ENCODE peak calls at places on chromosomes 13 and 19, in five cellular contexts. H, I, W, Q and V are unnamed samples.

GRCh38 chr13:99145461-99145860 is 55.2 kb upstream of the UBAC2 start:
- DNase-seq in H (no peak), I (no peak), W (no peak), Q (no peak), V (no peak)

GRCh38 chr13:30866692-30867669 is 39.1 kb upstream of the MEDAG start:
- DNase-seq in H (no peak), I (no peak), W (no peak), Q (peak; percentile 50), V (no peak)

GRCh38 chr19:7902796-7903243 is 857 bp upstream of the MAP2K7 start:
- DNase-seq in H (peak; percentile 29), I (no peak), W (no peak), Q (no peak), V (no peak)

GRCh38 chr19:33032218-33032781 is 32.4 kb downstream of the RHPN2 start:
- DNase-seq in H (peak; percentile 70), I (no peak), W (no peak), Q (no peak), V (no peak)

GRCh38 chr19:55197531-55197930 is 11.8 kb downstream of the PTPRH start:
- DNase-seq in H (no peak), I (no peak), W (no peak), Q (no peak), V (no peak)

GRCh38 chr13:79811170-79811569 is 330.2 kb downstream of the NDFIP2 start:
- DNase-seq in H (no peak), I (no peak), W (no peak), Q (no peak), V (no peak)

GRCh38 chr13:93554514-93554913 is 327.9 kb downstream of the GPC6 start:
- DNase-seq in H (no peak), I (no peak), W (no peak), Q (no peak), V (no peak)

GRCh38 chr13:21813844-21814243 is 143.0 kb downstream of the FGF9 start:
- DNase-seq in H (no peak), I (no peak), W (no peak), Q (no peak), V (no peak)

GRCh38 chr13:43760257-43760656 is 26.5 kb downstream of the ENOX1 start:
- DNase-seq in H (no peak), I (no peak), W (no peak), Q (no peak), V (no peak)

GRCh38 chr13:43268632-43269031 is 245.2 kb downstream of the DNAJC15 start:
- DNase-seq in H (no peak), I (no peak), W (no peak), Q (no peak), V (no peak)

GRCh38 chr19:41923045-41923788 is 5.0 kb downstream of the ERFL start:
- DNase-seq in H (no peak), I (no peak), W (no peak), Q (no peak), V (no peak)

GRCh38 chr19:34881982-34882381 is 44.7 kb upstream of the ZNF30 start:
- DNase-seq in H (no peak), I (no peak), W (no peak), Q (no peak), V (no peak)

GRCh38 chr13:21849323-21849722 is 178.4 kb downstream of the FGF9 start:
- DNase-seq in H (no peak), I (no peak), W (no peak), Q (no peak), V (no peak)

GRCh38 chr19:17560205-17560595 is 4.8 kb downstream of the COLGALT1 start:
- DNase-seq in H (no peak), I (no peak), W (peak; percentile 44), Q (no peak), V (peak; percentile 31)

GRCh38 chr13:20161275-20161950 is 561 bp upstream of the GJA3 start:
- DNase-seq in H (peak; percentile 39), I (peak; percentile 68), W (no peak), Q (no peak), V (peak; percentile 50)

GRCh38 chr19:4301590-4302237 is 475 bp downstream of the TMIGD2 start:
- DNase-seq in H (no peak), I (no peak), W (no peak), Q (no peak), V (no peak)

GRCh38 chr19:4300589-4300988 is 1.6 kb downstream of the TMIGD2 start:
- DNase-seq in H (no peak), I (no peak), W (no peak), Q (no peak), V (no peak)

GRCh38 chr19:4298772-4299550 is 3.2 kb downstream of the TMIGD2 start:
- DNase-seq in H (no peak), I (no peak), W (no peak), Q (no peak), V (no peak)

GRCh38 chr19:4295972-4296771 is 6.0 kb downstream of the TMIGD2 start:
- DNase-seq in H (peak; percentile 22), I (no peak), W (no peak), Q (no peak), V (no peak)

DNA sequence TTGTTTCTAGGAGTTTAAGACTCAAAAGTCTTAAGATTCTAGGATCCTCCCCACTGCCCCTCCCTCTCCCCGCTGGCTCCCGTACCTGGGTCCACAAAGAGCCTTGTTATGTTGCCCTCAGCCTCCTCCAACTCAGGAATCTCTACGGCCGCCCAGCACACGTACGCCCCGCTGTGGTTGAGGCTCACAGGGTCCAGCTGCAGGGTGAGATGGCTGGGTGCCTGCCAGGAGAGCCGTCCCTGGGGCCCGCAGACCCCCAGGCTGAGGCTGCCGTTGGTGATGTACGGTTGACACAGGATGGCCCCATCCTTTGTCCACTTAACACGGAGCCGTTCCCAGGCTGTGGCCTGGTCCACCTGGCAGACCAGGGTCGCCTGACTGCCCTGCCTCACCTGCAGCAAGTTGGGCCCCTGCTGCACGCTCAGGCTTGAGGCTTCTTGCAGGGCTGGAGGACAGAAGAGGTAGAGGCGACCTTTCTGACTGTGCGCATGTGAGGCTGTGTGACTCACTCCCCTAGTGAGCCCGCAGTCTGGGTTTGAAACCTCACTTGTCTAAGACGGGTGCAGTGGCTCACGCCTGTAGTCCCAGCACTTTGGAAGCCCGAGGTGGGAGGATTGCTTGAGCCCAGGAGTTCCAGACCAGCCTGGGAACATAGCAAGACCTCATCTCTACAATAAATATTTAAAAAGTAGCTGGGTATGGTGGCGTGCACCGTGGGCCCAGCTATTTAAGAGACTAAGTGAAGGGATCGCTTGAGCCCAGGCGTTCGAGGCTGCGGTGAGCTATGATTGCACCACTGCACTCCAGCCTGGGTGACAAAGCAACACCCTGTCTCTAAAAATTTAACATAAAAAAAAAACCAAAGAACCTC is 4.1 kb downstream of the TMIGD2 start:
- DNase-seq in H (no peak), I (no peak), W (no peak), Q (no peak), V (no peak)
- H3K36me3 ChIP-seq in H (no peaks in the 10 kb centered on the region), I (no peaks in the 10 kb centered on the region), W (no peaks in the 10 kb centered on the region), Q (no peaks in the 10 kb centered on the region), V (no peaks in the 10 kb centered on the region)

GRCh38 chr13:32639502-32640105 is 53.4 kb downstream of the PDS5B start:
- DNase-seq in H (peak; percentile 57), I (peak; percentile 49), W (no peak), Q (peak; percentile 80), V (no peak)
- H3K4me3 ChIP-seq in H (no peak overlapping the region), I (no peak overlapping the region), W (no peak overlapping the region), Q (no peak overlapping the region), V (no peak overlapping the region)

GRCh38 chr19:1013218-1013617 is 7.7 kb downstream of the TMEM259 start:
- DNase-seq in H (no peak), I (no peak), W (no peak), Q (no peak), V (no peak)
- H3K36me3 ChIP-seq in H (peaks cover 30% of the 10 kb centered on the region), I (no peaks in the 10 kb centered on the region), W (peaks cover 26% of the 10 kb centered on the region), Q (peaks cover 65% of the 10 kb centered on the region), V (no peaks in the 10 kb centered on the region)

GRCh38 chr19:4120531-4120930 is 3.4 kb downstream of the MAP2K2 start:
- DNase-seq in H (no peak), I (no peak), W (no peak), Q (no peak), V (no peak)

GRCh38 chr19:4121815-4122214 is 2.1 kb downstream of the MAP2K2 start:
- DNase-seq in H (no peak), I (no peak), W (no peak), Q (no peak), V (no peak)

GRCh38 chr19:4122480-4122879 is 1.4 kb downstream of the MAP2K2 start:
- DNase-seq in H (no peak), I (no peak), W (no peak), Q (no peak), V (no peak)

GRCh38 chr19:4119763-4120162 is 4.2 kb downstream of the MAP2K2 start:
- DNase-seq in H (no peak), I (no peak), W (no peak), Q (no peak), V (no peak)

DNA sequence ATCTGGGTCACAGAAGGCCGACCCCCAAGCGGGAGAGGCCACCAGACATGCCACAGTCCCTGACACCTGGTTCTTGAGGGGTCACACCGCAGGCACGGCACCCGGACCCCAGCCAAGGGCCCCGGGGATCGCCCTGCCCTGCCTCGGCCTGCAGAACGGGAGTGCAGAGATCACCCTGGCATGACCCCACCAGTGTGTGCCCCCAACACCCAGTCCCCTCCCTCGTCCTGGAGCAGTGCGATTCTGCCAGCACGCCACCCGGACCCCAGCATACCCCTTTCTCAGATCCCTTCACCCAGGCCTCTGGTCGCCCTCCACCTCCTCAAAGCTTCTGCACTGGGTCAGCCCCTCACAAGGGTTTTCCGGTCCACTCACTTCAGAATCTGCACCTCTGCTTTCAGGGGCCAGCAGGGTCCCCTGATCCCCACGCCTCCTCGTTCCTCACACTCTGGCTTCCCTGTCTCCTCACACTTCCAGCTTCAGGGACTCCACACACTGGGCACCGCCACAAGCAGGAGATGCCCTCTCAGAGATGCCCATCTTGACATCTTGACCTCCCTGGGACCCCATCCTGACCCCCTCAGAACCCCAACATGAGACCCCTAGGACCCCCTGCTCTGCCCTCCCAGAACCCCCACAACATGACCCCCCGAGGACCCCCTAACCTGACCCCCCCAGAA is 2.8 kb downstream of the MAP2K2 start:
- DNase-seq in H (no peak), I (no peak), W (no peak), Q (no peak), V (no peak)
- H3K4me3 ChIP-seq in H (no peak overlapping the region), I (no peak overlapping the region), W (no peak overlapping the region), Q (no peak overlapping the region), V (no peak overlapping the region)

GRCh38 chr13:46181799-46182490 is at the start of gene LCP1:
- DNase-seq in H (peak; percentile 44), I (peak; percentile 84), W (no peak), Q (peak; percentile 67), V (no peak)
- H3K36me3 ChIP-seq in H (no peaks in the 10 kb centered on the region), I (no peaks in the 10 kb centered on the region), W (no peaks in the 10 kb centered on the region), Q (no peaks in the 10 kb centered on the region), V (no peaks in the 10 kb centered on the region)

GRCh38 chr19:6087074-6087506 is 23.2 kb downstream of the RFX2 start:
- DNase-seq in H (peak; percentile 53), I (peak; percentile 60), W (no peak), Q (no peak), V (no peak)
- H3K4me3 ChIP-seq in H (no peak overlapping the region), I (no peak overlapping the region), W (no peak overlapping the region), Q (no peak overlapping the region), V (no peak overlapping the region)